ENCODE peak calls at places on chromosomes 11 and 22, in five cellular contexts. One of them, this sample, is unnamed.

GRCh38 chr22:27074016-27074415 is 416.6 kb downstream of the MIAT start:
- DNase-seq in activated CD4-positive, CD25-positive, alpha-beta regulatory T cell: no peak
- DNase-seq in NCI-H2081: no peak
- DNase-seq in activated B cell treated with CpG ODN at 0.5 μM for 24 hours: no peak
- DNase-seq in astrocyte of the cerebellum: no peak
- DNase-seq in this sample: no peak

GRCh38 chr22:23613193-23613973 is 18.7 kb downstream of the DRICH1 start:
- DNase-seq in activated CD4-positive, CD25-positive, alpha-beta regulatory T cell: no peak
- DNase-seq in activated B cell treated with CpG ODN at 0.5 μM for 24 hours: no peak
- DNase-seq in astrocyte of the cerebellum: no peak
- DNase-seq in NCI-H2081: no peak
- DNase-seq in this sample: no peak

GRCh38 chr22:37036655-37037377 is 14.7 kb upstream of the KCTD17 start:
- DNase-seq in astrocyte of the cerebellum: no peak
- DNase-seq in NCI-H2081: no peak
- DNase-seq in activated CD4-positive, CD25-positive, alpha-beta regulatory T cell: no peak
- DNase-seq in activated B cell treated with CpG ODN at 0.5 μM for 24 hours: no peak
- DNase-seq in this sample: no peak

GRCh38 chr22:29030016-29030617 is 31.5 kb downstream of the C22orf31 start:
- DNase-seq in NCI-H2081: no peak
- DNase-seq in activated CD4-positive, CD25-positive, alpha-beta regulatory T cell: no peak
- DNase-seq in astrocyte of the cerebellum: peak
- DNase-seq in activated B cell treated with CpG ODN at 0.5 μM for 24 hours: no peak
- DNase-seq in this sample: no peak

GRCh38 chr11:34525098-34525497 is 11.5 kb upstream of the ELF5 start:
- DNase-seq in activated B cell treated with CpG ODN at 0.5 μM for 24 hours: no peak
- DNase-seq in astrocyte of the cerebellum: no peak
- DNase-seq in NCI-H2081: no peak
- DNase-seq in activated CD4-positive, CD25-positive, alpha-beta regulatory T cell: no peak
- DNase-seq in this sample: no peak

GRCh38 chr11:58330861-58331260 is 28.0 kb downstream of the OR5B17 start:
- DNase-seq in astrocyte of the cerebellum: no peak
- DNase-seq in activated B cell treated with CpG ODN at 0.5 μM for 24 hours: no peak
- DNase-seq in activated CD4-positive, CD25-positive, alpha-beta regulatory T cell: no peak
- DNase-seq in NCI-H2081: no peak
- DNase-seq in this sample: no peak

GRCh38 chr11:116984186-116984585 is 114.0 kb downstream of the SIK3 start:
- DNase-seq in astrocyte of the cerebellum: no peak
- DNase-seq in activated CD4-positive, CD25-positive, alpha-beta regulatory T cell: no peak
- DNase-seq in NCI-H2081: no peak
- DNase-seq in activated B cell treated with CpG ODN at 0.5 μM for 24 hours: no peak
- DNase-seq in this sample: no peak

GRCh38 chr11:8757047-8757446 is 74.5 kb downstream of the RPL27A start:
- DNase-seq in astrocyte of the cerebellum: no peak
- DNase-seq in NCI-H2081: no peak
- DNase-seq in activated B cell treated with CpG ODN at 0.5 μM for 24 hours: no peak
- DNase-seq in activated CD4-positive, CD25-positive, alpha-beta regulatory T cell: no peak
- DNase-seq in this sample: no peak

This sample was measured in left lung.